ENCODE peak calls at places on chromosomes 7 and 10, in eight cellular contexts. Z is SW480; Q is heart right ventricle; W is hypothalamus; H is GF-D8; M is stimulated activated CD4-positive, alpha-beta T cell treated with anti-CD3 and anti-CD28 coated beads, Interleukin-4, amount 100 ng/mL, for 4 hours; U is SJSA1; K is M059J. F is an unnamed sample.

GRCh38 chr7:152661479-152661878 is 14.5 kb downstream of the XRCC2 start:
- DNase-seq in Z (no peak), Q (no peak), W (no peak), H (no peak), M (no peak), U (no peak), K (no peak), F (no peak)

GRCh38 chr7:158388072-158388471 is 199.6 kb downstream of the PTPRN2 start:
- DNase-seq in Z (no peak), Q (no peak), W (no peak), H (no peak), M (no peak), U (no peak), K (no peak), F (no peak)

GRCh38 chr10:103781329-103782061 is 73.9 kb downstream of the SH3PXD2A start:
- DNase-seq in Z (peak), Q (no peak), W (no peak), H (no peak), M (no peak), U (peak), K (peak), F (no peak)

GRCh38 chr10:132616170-132616994 is 78.8 kb downstream of the INPP5A start:
- DNase-seq in Z (peak), Q (no peak), W (no peak), H (no peak), M (peak), U (peak), K (no peak), F (peak)

GRCh38 chr10:6119962-6120361 is 31.1 kb downstream of the RBM17 start:
- DNase-seq in Z (no peak), Q (no peak), W (no peak), H (no peak), M (no peak), U (no peak), K (no peak), F (no peak)

GRCh38 chr10:110425684-110426293 is 71.9 kb upstream of the DUSP5 start:
- DNase-seq in Z (peak), Q (no peak), W (no peak), H (no peak), M (no peak), U (peak), K (peak), F (no peak)

GRCh38 chr10:93813507-93814465 is 56.0 kb downstream of the LGI1 start:
- DNase-seq in Z (peak), Q (peak), W (peak), H (no peak), M (peak), U (peak), K (peak), F (no peak)

GRCh38 chr7:28729276-28729675 is 228.9 kb downstream of the TRIL start:
- DNase-seq in Z (peak), Q (no peak), W (no peak), H (no peak), M (no peak), U (no peak), K (peak), F (no peak)

GRCh38 chr7:82729172-82730030 is 285.8 kb upstream of the CACNA2D1 start:
- DNase-seq in Z (peak), Q (no peak), W (no peak), H (no peak), M (no peak), U (no peak), K (peak), F (no peak)

GRCh38 chr10:118173326-118173725 is 126.6 kb upstream of the RAB11FIP2 start:
- DNase-seq in Z (no peak), Q (no peak), W (no peak), H (no peak), M (no peak), U (no peak), K (no peak), F (no peak)

GRCh38 chr10:119319161-119319919 is 112.0 kb downstream of the GRK5 start:
- DNase-seq in Z (no peak), Q (no peak), W (no peak), H (no peak), M (no peak), U (no peak), K (no peak), F (no peak)

GRCh38 chr10:123642293-123642692 is 23.9 kb upstream of the GPR26 start:
- DNase-seq in Z (no peak), Q (no peak), W (no peak), H (no peak), M (no peak), U (peak), K (peak), F (no peak)

GRCh38 chr10:70558871-70559810 is 43.4 kb downstream of the PRF1 start:
- DNase-seq in Z (peak), Q (peak), W (no peak), H (no peak), M (peak), U (peak), K (no peak), F (no peak)

GRCh38 chr7:255038-255435 is 34.9 kb upstream of the FOXL3 start:
- DNase-seq in Z (no peak), Q (no peak), W (no peak), H (no peak), M (no peak), U (no peak), K (no peak), F (no peak)

GRCh38 chr10:48981310-48981907 is 41.8 kb upstream of the LRRC18 start:
- DNase-seq in Z (peak), Q (peak), W (peak), H (no peak), M (peak), U (peak), K (peak), F (no peak)

GRCh38 chr7:78090616-78091015 is 292.0 kb downstream of the PHTF2 start:
- DNase-seq in Z (no peak), Q (no peak), W (no peak), H (no peak), M (no peak), U (no peak), K (peak), F (no peak)

GRCh38 chr10:110512461-110513187 is 14.9 kb downstream of the DUSP5 start:
- DNase-seq in Z (peak), Q (no peak), W (no peak), H (no peak), M (peak), U (peak), K (peak), F (no peak)

GRCh38 chr7:131105294-131105802 is 222.3 kb upstream of the MKLN1 start:
- DNase-seq in Z (peak), Q (no peak), W (peak), H (no peak), M (no peak), U (no peak), K (peak), F (no peak)

GRCh38 chr10:13684252-13684791 is 97.6 kb downstream of the PRPF18 start:
- DNase-seq in Z (no peak), Q (peak), W (peak), H (no peak), M (no peak), U (peak), K (no peak), F (no peak)

GRCh38 chr10:46326971-46327370 is 40.2 kb downstream of the ANTXRL start:
- DNase-seq in Z (no peak), Q (no peak), W (no peak), H (no peak), M (no peak), U (peak), K (no peak), F (no peak)

GRCh38 chr7:28674359-28674782 is 262.1 kb downstream of the CREB5 start:
- DNase-seq in Z (peak), Q (no peak), W (no peak), H (no peak), M (no peak), U (no peak), K (peak), F (no peak)

GRCh38 chr7:55517191-55517633 is 55.1 kb downstream of the VOPP1 start:
- DNase-seq in Z (no peak), Q (no peak), W (no peak), H (no peak), M (peak), U (no peak), K (no peak), F (no peak)

GRCh38 chr10:21260060-21260792 is 265.3 kb downstream of the SKIDA1 start:
- DNase-seq in Z (no peak), Q (no peak), W (peak), H (no peak), M (no peak), U (no peak), K (no peak), F (no peak)

GRCh38 chr7:18386590-18386989 is 109.0 kb upstream of the HDAC9 start:
- DNase-seq in Z (no peak), Q (no peak), W (no peak), H (no peak), M (no peak), U (no peak), K (no peak), F (no peak)

GRCh38 chr7:47039899-47040298 is 542.0 kb downstream of the TNS3 start:
- DNase-seq in Z (no peak), Q (peak), W (no peak), H (no peak), M (no peak), U (no peak), K (peak), F (no peak)

GRCh38 chr10:15485027-15485426 is 113.9 kb upstream of the FAM171A1 start:
- DNase-seq in Z (no peak), Q (no peak), W (no peak), H (no peak), M (no peak), U (no peak), K (no peak), F (no peak)

GRCh38 chr10:44384601-44385422 is at the start of gene CXCL12:
- DNase-seq in Z (no peak), Q (peak), W (no peak), H (no peak), M (no peak), U (no peak), K (no peak), F (peak)

GRCh38 chr7:44244282-44244681 is 43.5 kb downstream of the YKT6 start:
- DNase-seq in Z (no peak), Q (no peak), W (no peak), H (no peak), M (peak), U (no peak), K (no peak), F (no peak)

GRCh38 chr7:79513271-79513670 is 59.8 kb upstream of the MAGI2 start:
- DNase-seq in Z (no peak), Q (no peak), W (no peak), H (no peak), M (no peak), U (no peak), K (no peak), F (no peak)

GRCh38 chr10:21060626-21061025 is 163.5 kb upstream of the NEBL start:
- DNase-seq in Z (no peak), Q (no peak), W (no peak), H (no peak), M (no peak), U (no peak), K (no peak), F (no peak)

GRCh38 chr7:142583424-142583823 is 165.8 kb upstream of the PRSS1 start:
- DNase-seq in Z (peak), Q (no peak), W (no peak), H (no peak), M (peak), U (peak), K (peak), F (no peak)

GRCh38 chr10:42781893-42782445 is 626 bp upstream of the BMS1 start:
- DNase-seq in Z (no peak), Q (peak), W (no peak), H (no peak), M (no peak), U (no peak), K (no peak), F (no peak)

GRCh38 chr7:141785711-141786552 is 4.1 kb upstream of the TAS2R5 start:
- DNase-seq in Z (peak), Q (no peak), W (peak), H (peak), M (no peak), U (no peak), K (peak), F (no peak)

GRCh38 chr10:91137822-91138221 is 82.6 kb upstream of the PCGF5 start:
- DNase-seq in Z (no peak), Q (no peak), W (no peak), H (no peak), M (no peak), U (no peak), K (no peak), F (no peak)